ENCODE peak calls at places on chromosomes 16 and 17, in eight cellular contexts. A is CD8-positive, alpha-beta memory T cell; I is fibroblast of lung; Y is Peyer's patch; F is activated CD4-positive, alpha-beta memory T cell treated with anti-CD3 and anti-CD28 coated beads, Interleukin-2, amount 10 ng/mL, durations not matched to agents 7 days and 5 days; P is HEK293T; N is ACHN; M is AML-193. S is an unnamed sample.

GRCh38 chr16:52976539-52977167 is 76.0 kb downstream of the CHD9NB start:
- DNase-seq in A (no peak), I (peak), Y (no peak), F (no peak), P (peak), N (peak), M (peak), S (no peak)

GRCh38 chr16:2915196-2915929 is 3.6 kb downstream of the FLYWCH1 start:
- DNase-seq in A (no peak), I (no peak), Y (no peak), F (no peak), P (no peak), N (no peak), M (no peak), S (peak)

GRCh38 chr17:77882481-77883212 is 75.9 kb upstream of the TNRC6C start:
- DNase-seq in A (peak), I (peak), Y (peak), F (peak), P (no peak), N (peak), M (peak), S (no peak)

GRCh38 chr17:68759343-68760140 is 158.4 kb upstream of the FAM20A start:
- DNase-seq in A (no peak), I (peak), Y (peak), F (peak), P (peak), N (peak), M (peak), S (peak)

GRCh38 chr16:30636599-30636998 is 14.2 kb upstream of the PRR14 start:
- DNase-seq in A (no peak), I (no peak), Y (no peak), F (no peak), P (no peak), N (no peak), M (no peak), S (no peak)

GRCh38 chr17:48131216-48131824 is 23.8 kb downstream of the SNX11 start:
- DNase-seq in A (peak), I (peak), Y (peak), F (peak), P (peak), N (peak), M (peak), S (peak)

GRCh38 chr17:49280918-49281317 is 50.3 kb upstream of the PHOSPHO1 start:
- DNase-seq in A (no peak), I (no peak), Y (no peak), F (no peak), P (no peak), N (no peak), M (no peak), S (no peak)

GRCh38 chr16:63617047-63617989 is 1504.5 kb downstream of the CDH11 start:
- DNase-seq in A (no peak), I (peak), Y (no peak), F (no peak), P (no peak), N (peak), M (no peak), S (no peak)

GRCh38 chr16:65312795-65313194 is 190.9 kb upstream of the CDH11 start:
- DNase-seq in A (no peak), I (peak), Y (no peak), F (no peak), P (no peak), N (no peak), M (no peak), S (no peak)

GRCh38 chr17:45976755-45977505 is 22.1 kb upstream of the STH start:
- DNase-seq in A (no peak), I (peak), Y (no peak), F (no peak), P (no peak), N (no peak), M (no peak), S (peak)

GRCh38 chr16:23557779-23558330 is 328 bp downstream of the UBFD1 start:
- DNase-seq in A (peak), I (peak), Y (no peak), F (peak), P (peak), N (no peak), M (no peak), S (peak)

GRCh38 chr16:11503566-11503965 is 83.2 kb downstream of the LITAF start:
- DNase-seq in A (no peak), I (no peak), Y (no peak), F (no peak), P (no peak), N (no peak), M (no peak), S (no peak)

GRCh38 chr16:86388976-86389375 is 121.4 kb upstream of the FOXF1 start:
- DNase-seq in A (no peak), I (no peak), Y (no peak), F (no peak), P (no peak), N (no peak), M (no peak), S (no peak)

GRCh38 chr17:34269969-34270368 is at the start of gene CCL7:
- DNase-seq in A (no peak), I (peak), Y (no peak), F (no peak), P (no peak), N (no peak), M (no peak), S (no peak)

GRCh38 chr16:66357523-66357928 is 9.0 kb upstream of the CDH5 start:
- DNase-seq in A (no peak), I (peak), Y (peak), F (no peak), P (peak), N (peak), M (peak), S (peak)

GRCh38 chr16:29809850-29810698 is 1.9 kb upstream of the PRRT2 start:
- DNase-seq in A (peak), I (no peak), Y (no peak), F (peak), P (no peak), N (no peak), M (no peak), S (peak)

GRCh38 chr17:49872776-49873377 is 25.0 kb upstream of the TAC4 start:
- DNase-seq in A (no peak), I (no peak), Y (no peak), F (no peak), P (no peak), N (no peak), M (no peak), S (no peak)

GRCh38 chr16:57648125-57648524 is 19.7 kb downstream of the ADGRG1 start:
- DNase-seq in A (no peak), I (no peak), Y (no peak), F (no peak), P (no peak), N (no peak), M (no peak), S (no peak)

GRCh38 chr16:559411-560207 is 585 bp upstream of the PRR35 start:
- DNase-seq in A (no peak), I (no peak), Y (no peak), F (no peak), P (no peak), N (no peak), M (no peak), S (no peak)

GRCh38 chr16:59060212-59060611 is 326.1 kb upstream of the GOT2 start:
- DNase-seq in A (no peak), I (peak), Y (no peak), F (no peak), P (no peak), N (no peak), M (no peak), S (no peak)

GRCh38 chr17:65553009-65553645 is 8.3 kb downstream of the AXIN2 start:
- DNase-seq in A (no peak), I (peak), Y (no peak), F (no peak), P (no peak), N (no peak), M (no peak), S (no peak)

GRCh38 chr16:24841291-24841690 is 4.5 kb upstream of the SLC5A11 start:
- DNase-seq in A (no peak), I (no peak), Y (no peak), F (no peak), P (no peak), N (no peak), M (no peak), S (no peak)

GRCh38 chr17:77475012-77475976 is 334.5 kb downstream of the SEC14L1 start:
- DNase-seq in A (peak), I (peak), Y (peak), F (peak), P (no peak), N (no peak), M (no peak), S (no peak)

GRCh38 chr17:65163990-65164495 is 26.9 kb downstream of the RGS9 start:
- DNase-seq in A (peak), I (peak), Y (peak), F (peak), P (no peak), N (peak), M (no peak), S (peak)

GRCh38 chr17:9755083-9755482 is 36.3 kb downstream of the DHRS7C start:
- DNase-seq in A (no peak), I (peak), Y (no peak), F (no peak), P (no peak), N (no peak), M (no peak), S (no peak)

GRCh38 chr17:71759422-71760060 is 361.3 kb upstream of the SOX9 start:
- DNase-seq in A (no peak), I (peak), Y (no peak), F (no peak), P (no peak), N (no peak), M (no peak), S (no peak)